ENCODE peak calls at places on chromosome 15, in six cellular contexts. One of them, this sample, is unnamed.

GRCh38 chr15:44193651-44194396 is 1.2 kb downstream of the FRMD5 start:
- DNase-seq in left ventricle myocardium inferior: no peak
- DNase-seq in activated gamma-delta T cell treated with Interleukin-2 at 50 U/mL for 16 hours: no peak
- DNase-seq in EL: peak
- DNase-seq in AML-193: no peak
- DNase-seq in HAP-1: no peak
- DNase-seq in this sample: no peak

GRCh38 chr15:69881760-69882159 is 216.0 kb downstream of the TLE3 start:
- DNase-seq in EL: no peak
- DNase-seq in HAP-1: no peak
- DNase-seq in AML-193: no peak
- DNase-seq in left ventricle myocardium inferior: no peak
- DNase-seq in activated gamma-delta T cell treated with Interleukin-2 at 50 U/mL for 16 hours: no peak
- DNase-seq in this sample: no peak

GRCh38 chr15:83396071-83396470 is 51.1 kb upstream of the SH3GL3 start:
- DNase-seq in activated gamma-delta T cell treated with Interleukin-2 at 50 U/mL for 16 hours: no peak
- DNase-seq in EL: no peak
- DNase-seq in HAP-1: no peak
- DNase-seq in left ventricle myocardium inferior: no peak
- DNase-seq in AML-193: no peak
- DNase-seq in this sample: no peak

GRCh38 chr15:71301958-71302621 is 186.8 kb downstream of the THSD4 start:
- DNase-seq in activated gamma-delta T cell treated with Interleukin-2 at 50 U/mL for 16 hours: no peak
- DNase-seq in AML-193: no peak
- DNase-seq in HAP-1: no peak
- DNase-seq in left ventricle myocardium inferior: no peak
- DNase-seq in EL: no peak
- DNase-seq in this sample: no peak

GRCh38 chr15:32956006-32956405 is 238.2 kb downstream of the GREM1 start:
- DNase-seq in activated gamma-delta T cell treated with Interleukin-2 at 50 U/mL for 16 hours: no peak
- DNase-seq in AML-193: peak
- DNase-seq in EL: peak
- DNase-seq in HAP-1: no peak
- DNase-seq in left ventricle myocardium inferior: no peak
- DNase-seq in this sample: no peak

GRCh38 chr15:84859143-84859542 is 25.3 kb upstream of the SLC28A1 start:
- DNase-seq in HAP-1: no peak
- DNase-seq in EL: no peak
- DNase-seq in activated gamma-delta T cell treated with Interleukin-2 at 50 U/mL for 16 hours: no peak
- DNase-seq in AML-193: no peak
- DNase-seq in left ventricle myocardium inferior: no peak
- DNase-seq in this sample: no peak

GRCh38 chr15:54719325-54719724 is 477.4 kb downstream of the RSL24D1 start:
- DNase-seq in EL: no peak
- DNase-seq in HAP-1: no peak
- DNase-seq in activated gamma-delta T cell treated with Interleukin-2 at 50 U/mL for 16 hours: no peak
- DNase-seq in AML-193: no peak
- DNase-seq in left ventricle myocardium inferior: no peak
- DNase-seq in this sample: no peak

GRCh38 chr15:57440799-57441198 is 64.5 kb downstream of the CGNL1 start:
- DNase-seq in AML-193: no peak
- DNase-seq in HAP-1: no peak
- DNase-seq in left ventricle myocardium inferior: no peak
- DNase-seq in activated gamma-delta T cell treated with Interleukin-2 at 50 U/mL for 16 hours: no peak
- DNase-seq in EL: peak
- DNase-seq in this sample: no peak

GRCh38 chr15:62118446-62118964 is 46.6 kb downstream of the C2CD4B start:
- DNase-seq in activated gamma-delta T cell treated with Interleukin-2 at 50 U/mL for 16 hours: no peak
- DNase-seq in AML-193: no peak
- DNase-seq in HAP-1: no peak
- DNase-seq in left ventricle myocardium inferior: no peak
- DNase-seq in EL: no peak
- DNase-seq in this sample: no peak

GRCh38 chr15:60372223-60372622 is 25.6 kb downstream of the ANXA2 start:
- DNase-seq in left ventricle myocardium inferior: no peak
- DNase-seq in HAP-1: no peak
- DNase-seq in activated gamma-delta T cell treated with Interleukin-2 at 50 U/mL for 16 hours: no peak
- DNase-seq in AML-193: no peak
- DNase-seq in EL: no peak
- DNase-seq in this sample: no peak

GRCh38 chr15:33048255-33048654 is 146.3 kb downstream of the FMN1 start:
- DNase-seq in left ventricle myocardium inferior: no peak
- DNase-seq in EL: peak
- DNase-seq in activated gamma-delta T cell treated with Interleukin-2 at 50 U/mL for 16 hours: no peak
- DNase-seq in HAP-1: no peak
- DNase-seq in AML-193: no peak
- DNase-seq in this sample: no peak

GRCh38 chr15:93646193-93646592 is 557.2 kb upstream of the RGMA start:
- DNase-seq in activated gamma-delta T cell treated with Interleukin-2 at 50 U/mL for 16 hours: no peak
- DNase-seq in left ventricle myocardium inferior: no peak
- DNase-seq in AML-193: no peak
- DNase-seq in HAP-1: no peak
- DNase-seq in EL: no peak
- DNase-seq in this sample: no peak

GRCh38 chr15:73955326-73955725 is 29.1 kb downstream of the LOXL1 start:
- DNase-seq in AML-193: no peak
- DNase-seq in left ventricle myocardium inferior: no peak
- DNase-seq in EL: no peak
- DNase-seq in activated gamma-delta T cell treated with Interleukin-2 at 50 U/mL for 16 hours: no peak
- DNase-seq in HAP-1: no peak
- DNase-seq in this sample: no peak

GRCh38 chr15:72339777-72340177 is 19.8 kb upstream of the CELF6 start:
- DNase-seq in AML-193: peak
- DNase-seq in HAP-1: no peak
- DNase-seq in EL: peak
- DNase-seq in left ventricle myocardium inferior: no peak
- DNase-seq in activated gamma-delta T cell treated with Interleukin-2 at 50 U/mL for 16 hours: no peak
- DNase-seq in this sample: no peak

GRCh38 chr15:57485869-57486268 is 105.8 kb upstream of the MYZAP start:
- DNase-seq in EL: peak
- DNase-seq in activated gamma-delta T cell treated with Interleukin-2 at 50 U/mL for 16 hours: no peak
- DNase-seq in AML-193: no peak
- DNase-seq in HAP-1: no peak
- DNase-seq in left ventricle myocardium inferior: no peak
- DNase-seq in this sample: no peak

GRCh38 chr15:69812881-69813280 is 284.8 kb downstream of the TLE3 start:
- DNase-seq in AML-193: no peak
- DNase-seq in EL: no peak
- DNase-seq in activated gamma-delta T cell treated with Interleukin-2 at 50 U/mL for 16 hours: no peak
- DNase-seq in HAP-1: no peak
- DNase-seq in left ventricle myocardium inferior: no peak
- DNase-seq in this sample: no peak

GRCh38 chr15:98888839-98889479 is 118.6 kb downstream of the PGPEP1L start:
- DNase-seq in HAP-1: no peak
- DNase-seq in EL: peak
- DNase-seq in left ventricle myocardium inferior: no peak
- DNase-seq in activated gamma-delta T cell treated with Interleukin-2 at 50 U/mL for 16 hours: no peak
- DNase-seq in AML-193: no peak
- DNase-seq in this sample: no peak

GRCh38 chr15:43821505-43821904 is 3.0 kb downstream of the MFAP1 start:
- DNase-seq in HAP-1: no peak
- DNase-seq in AML-193: no peak
- DNase-seq in activated gamma-delta T cell treated with Interleukin-2 at 50 U/mL for 16 hours: no peak
- DNase-seq in EL: no peak
- DNase-seq in left ventricle myocardium inferior: no peak
- DNase-seq in this sample: no peak

GRCh38 chr15:79595995-79596622 is 164.0 kb downstream of the MINAR1 start:
- DNase-seq in left ventricle myocardium inferior: no peak
- DNase-seq in HAP-1: peak
- DNase-seq in activated gamma-delta T cell treated with Interleukin-2 at 50 U/mL for 16 hours: no peak
- DNase-seq in EL: peak
- DNase-seq in AML-193: peak
- DNase-seq in this sample: no peak

GRCh38 chr15:89898628-89899302 is 5.0 kb upstream of the AP3S2 start:
- DNase-seq in left ventricle myocardium inferior: no peak
- DNase-seq in EL: peak
- DNase-seq in activated gamma-delta T cell treated with Interleukin-2 at 50 U/mL for 16 hours: peak
- DNase-seq in HAP-1: no peak
- DNase-seq in AML-193: peak
- DNase-seq in this sample: no peak

GRCh38 chr15:61182955-61183354 is 46.1 kb downstream of the RORA start:
- DNase-seq in HAP-1: no peak
- DNase-seq in activated gamma-delta T cell treated with Interleukin-2 at 50 U/mL for 16 hours: no peak
- DNase-seq in EL: no peak
- DNase-seq in left ventricle myocardium inferior: no peak
- DNase-seq in AML-193: no peak
- DNase-seq in this sample: no peak

GRCh38 chr15:39110746-39111145 is 470.1 kb upstream of the THBS1 start:
- DNase-seq in AML-193: no peak
- DNase-seq in HAP-1: no peak
- DNase-seq in EL: no peak
- DNase-seq in activated gamma-delta T cell treated with Interleukin-2 at 50 U/mL for 16 hours: no peak
- DNase-seq in left ventricle myocardium inferior: no peak
- DNase-seq in this sample: no peak

GRCh38 chr15:47415539-47415971 is 301.8 kb upstream of the SEMA6D start:
- DNase-seq in HAP-1: no peak
- DNase-seq in activated gamma-delta T cell treated with Interleukin-2 at 50 U/mL for 16 hours: no peak
- DNase-seq in EL: peak
- DNase-seq in AML-193: no peak
- DNase-seq in left ventricle myocardium inferior: no peak
- DNase-seq in this sample: no peak

GRCh38 chr15:84961114-84961452 is 20.6 kb upstream of the PDE8A start:
- DNase-seq in AML-193: no peak
- DNase-seq in left ventricle myocardium inferior: no peak
- DNase-seq in HAP-1: no peak
- DNase-seq in EL: peak
- DNase-seq in activated gamma-delta T cell treated with Interleukin-2 at 50 U/mL for 16 hours: no peak
- DNase-seq in this sample: no peak

GRCh38 chr15:45199136-45199810 is 11.5 kb upstream of the SHF start:
- DNase-seq in HAP-1: peak
- DNase-seq in activated gamma-delta T cell treated with Interleukin-2 at 50 U/mL for 16 hours: peak
- DNase-seq in AML-193: no peak
- DNase-seq in EL: peak
- DNase-seq in left ventricle myocardium inferior: no peak
- DNase-seq in this sample: no peak

GRCh38 chr15:58707397-58707796 is 42.1 kb downstream of the ADAM10 start:
- DNase-seq in HAP-1: no peak
- DNase-seq in AML-193: no peak
- DNase-seq in activated gamma-delta T cell treated with Interleukin-2 at 50 U/mL for 16 hours: no peak
- DNase-seq in left ventricle myocardium inferior: no peak
- DNase-seq in EL: no peak
- DNase-seq in this sample: no peak

GRCh38 chr15:45333550-45333949 is 44.8 kb downstream of the GATM start:
- DNase-seq in activated gamma-delta T cell treated with Interleukin-2 at 50 U/mL for 16 hours: no peak
- DNase-seq in EL: peak
- DNase-seq in AML-193: no peak
- DNase-seq in HAP-1: peak
- DNase-seq in left ventricle myocardium inferior: peak
- DNase-seq in this sample: peak

GRCh38 chr15:27864076-27864475 is 235.0 kb downstream of the OCA2 start:
- DNase-seq in activated gamma-delta T cell treated with Interleukin-2 at 50 U/mL for 16 hours: no peak
- DNase-seq in HAP-1: no peak
- DNase-seq in AML-193: no peak
- DNase-seq in left ventricle myocardium inferior: no peak
- DNase-seq in EL: no peak
- DNase-seq in this sample: no peak

GRCh38 chr15:39365873-39366272 is 215.0 kb upstream of the THBS1 start:
- DNase-seq in activated gamma-delta T cell treated with Interleukin-2 at 50 U/mL for 16 hours: no peak
- DNase-seq in EL: no peak
- DNase-seq in left ventricle myocardium inferior: no peak
- DNase-seq in HAP-1: no peak
- DNase-seq in AML-193: no peak
- DNase-seq in this sample: no peak

GRCh38 chr15:81744364-81744763 is 301.5 kb downstream of the MEX3B start:
- DNase-seq in activated gamma-delta T cell treated with Interleukin-2 at 50 U/mL for 16 hours: no peak
- DNase-seq in AML-193: no peak
- DNase-seq in left ventricle myocardium inferior: no peak
- DNase-seq in HAP-1: no peak
- DNase-seq in EL: no peak
- DNase-seq in this sample: no peak

GRCh38 chr15:42385206-42385979 is 26.1 kb downstream of the CAPN3 start:
- DNase-seq in activated gamma-delta T cell treated with Interleukin-2 at 50 U/mL for 16 hours: no peak
- DNase-seq in EL: peak
- DNase-seq in HAP-1: peak
- DNase-seq in AML-193: peak
- DNase-seq in left ventricle myocardium inferior: no peak
- DNase-seq in this sample: no peak

This sample was measured in left ventricle myocardium superior.